ENCODE peak calls at places on chromosomes 6 and 20, in four cellular contexts. One of them, this sample, is unnamed.

GRCh38 chr6:154352898-154353585 is 3.6 kb downstream of the IPCEF1 start:
- DNase-seq in HepG2: no peak
- DNase-seq in OCI-M1: no peak
- DNase-seq in activated naive CD4-positive, alpha-beta T cell: no peak
- DNase-seq in this sample: no peak

GRCh38 chr6:26556263-26557070 is 18.3 kb downstream of the HMGN4 start:
- DNase-seq in HepG2: peak
- DNase-seq in OCI-M1: peak
- DNase-seq in activated naive CD4-positive, alpha-beta T cell: no peak
- DNase-seq in this sample: peak

GRCh38 chr20:6704132-6704861 is 63.2 kb upstream of the BMP2 start:
- DNase-seq in HepG2: peak
- DNase-seq in OCI-M1: no peak
- DNase-seq in activated naive CD4-positive, alpha-beta T cell: no peak
- DNase-seq in this sample: no peak

GRCh38 chr20:16708590-16708989 is 21.2 kb upstream of the SNRPB2 start:
- DNase-seq in HepG2: no peak
- DNase-seq in OCI-M1: no peak
- DNase-seq in activated naive CD4-positive, alpha-beta T cell: no peak
- DNase-seq in this sample: no peak

GRCh38 chr6:91822581-91822980 is 1235.7 kb upstream of the MAP3K7 start:
- DNase-seq in HepG2: no peak
- DNase-seq in OCI-M1: no peak
- DNase-seq in activated naive CD4-positive, alpha-beta T cell: no peak
- DNase-seq in this sample: no peak

GRCh38 chr20:1844723-1845523 is 50.3 kb upstream of the SIRPA start:
- DNase-seq in HepG2: no peak
- DNase-seq in OCI-M1: peak
- DNase-seq in activated naive CD4-positive, alpha-beta T cell: no peak
- DNase-seq in this sample: peak

GRCh38 chr6:168528457-168529095 is 87.6 kb downstream of the SMOC2 start:
- DNase-seq in HepG2: no peak
- DNase-seq in OCI-M1: no peak
- DNase-seq in activated naive CD4-positive, alpha-beta T cell: no peak
- DNase-seq in this sample: no peak

GRCh38 chr20:12970372-12970821 is 38.4 kb upstream of the SPTLC3 start:
- DNase-seq in HepG2: peak
- DNase-seq in OCI-M1: peak
- DNase-seq in activated naive CD4-positive, alpha-beta T cell: no peak
- DNase-seq in this sample: peak

GRCh38 chr6:90241229-90241873 is 55.3 kb downstream of the BACH2 start:
- DNase-seq in HepG2: no peak
- DNase-seq in OCI-M1: no peak
- DNase-seq in activated naive CD4-positive, alpha-beta T cell: no peak
- DNase-seq in this sample: no peak

GRCh38 chr6:31610891-31611425 is 4.1 kb upstream of the AIF1 start:
- DNase-seq in HepG2: no peak
- DNase-seq in OCI-M1: no peak
- DNase-seq in activated naive CD4-positive, alpha-beta T cell: no peak
- DNase-seq in this sample: no peak

GRCh38 chr6:158752613-158753012 is 66.6 kb downstream of the EZR start:
- DNase-seq in HepG2: no peak
- DNase-seq in OCI-M1: no peak
- DNase-seq in activated naive CD4-positive, alpha-beta T cell: no peak
- DNase-seq in this sample: no peak

This sample was measured in KBM-7.